ENCODE peak calls at places on chromosomes 13 and 19, in seven cellular contexts. One of them, this sample, is unnamed.

GRCh38 chr19:7500811-7501450 is 12.1 kb upstream of the PEX11G start:
- DNase-seq in H1: peak; percentile 60
- DNase-seq in IMR-90: peak; percentile 46
- DNase-seq in mesendoderm: peak; percentile 88
- DNase-seq in H9: peak; percentile 89
- DNase-seq in trophoblast cell: no peak
- DNase-seq in mesenchymal stem cell: peak; percentile 45
- DNase-seq in this sample: peak; percentile 75

GRCh38 chr13:86960876-86961275 is 710.3 kb upstream of the SLITRK5 start:
- DNase-seq in trophoblast cell: no peak
- DNase-seq in H9: no peak
- DNase-seq in mesendoderm: no peak
- DNase-seq in IMR-90: peak; percentile 33
- DNase-seq in mesenchymal stem cell: no peak
- DNase-seq in H1: no peak
- DNase-seq in this sample: no peak

GRCh38 chr13:72383646-72384045 is 343.8 kb downstream of the MZT1 start:
- DNase-seq in IMR-90: no peak
- DNase-seq in mesenchymal stem cell: peak; percentile 1
- DNase-seq in H9: no peak
- DNase-seq in mesendoderm: no peak
- DNase-seq in trophoblast cell: no peak
- DNase-seq in H1: no peak
- DNase-seq in this sample: no peak

GRCh38 chr19:38183227-38183914 is 40.7 kb downstream of the DPF1 start:
- DNase-seq in trophoblast cell: no peak
- DNase-seq in mesendoderm: peak; percentile 68
- DNase-seq in IMR-90: no peak
- DNase-seq in H9: peak; percentile 82
- DNase-seq in H1: peak; percentile 27
- DNase-seq in mesenchymal stem cell: peak; percentile 25
- DNase-seq in this sample: peak; percentile 60

GRCh38 chr13:109654341-109655205 is 131.8 kb downstream of the IRS2 start:
- DNase-seq in IMR-90: no peak
- DNase-seq in trophoblast cell: no peak
- DNase-seq in H9: no peak
- DNase-seq in H1: no peak
- DNase-seq in mesenchymal stem cell: peak; percentile 55
- DNase-seq in mesendoderm: no peak
- DNase-seq in this sample: no peak

GRCh38 chr13:112592647-112593046 is 4.7 kb upstream of the TUBGCP3 start:
- DNase-seq in mesendoderm: no peak
- DNase-seq in trophoblast cell: no peak
- DNase-seq in H1: no peak
- DNase-seq in mesenchymal stem cell: no peak
- DNase-seq in IMR-90: no peak
- DNase-seq in H9: no peak
- DNase-seq in this sample: no peak

GRCh38 chr19:54142166-54142780 is 4.7 kb downstream of the CNOT3 start:
- DNase-seq in mesendoderm: no peak
- DNase-seq in trophoblast cell: no peak
- DNase-seq in IMR-90: peak; percentile 46
- DNase-seq in H1: no peak
- DNase-seq in mesenchymal stem cell: no peak
- DNase-seq in H9: no peak
- DNase-seq in this sample: no peak

GRCh38 chr19:35126624-35126959 is 8.3 kb downstream of the LGI4 start:
- DNase-seq in trophoblast cell: no peak
- DNase-seq in mesendoderm: no peak
- DNase-seq in mesenchymal stem cell: no peak
- DNase-seq in H9: peak; percentile 51
- DNase-seq in IMR-90: no peak
- DNase-seq in H1: no peak
- DNase-seq in this sample: no peak

GRCh38 chr13:30138511-30138910 is 168.8 kb downstream of the KATNAL1 start:
- DNase-seq in H9: no peak
- DNase-seq in trophoblast cell: no peak
- DNase-seq in mesendoderm: peak; percentile 87
- DNase-seq in H1: no peak
- DNase-seq in IMR-90: no peak
- DNase-seq in mesenchymal stem cell: peak; percentile 20
- DNase-seq in this sample: no peak

GRCh38 chr19:3692141-3693029 is 7.9 kb downstream of the PIP5K1C start:
- DNase-seq in trophoblast cell: no peak
- DNase-seq in H1: no peak
- DNase-seq in IMR-90: no peak
- DNase-seq in mesenchymal stem cell: no peak
- DNase-seq in H9: no peak
- DNase-seq in mesendoderm: peak; percentile 44
- DNase-seq in this sample: no peak

GRCh38 chr13:30976041-30976440 is 43.6 kb downstream of the TEX26 start:
- DNase-seq in trophoblast cell: no peak
- DNase-seq in H1: no peak
- DNase-seq in H9: no peak
- DNase-seq in mesendoderm: no peak
- DNase-seq in IMR-90: no peak
- DNase-seq in mesenchymal stem cell: peak; percentile 52
- DNase-seq in this sample: no peak

GRCh38 chr19:29708553-29709439 is 6.3 kb downstream of the C19orf12 start:
- DNase-seq in IMR-90: no peak
- DNase-seq in H1: no peak
- DNase-seq in mesendoderm: no peak
- DNase-seq in trophoblast cell: no peak
- DNase-seq in mesenchymal stem cell: peak; percentile 8
- DNase-seq in H9: no peak
- DNase-seq in this sample: no peak

GRCh38 chr19:42985588-42985987 is 40.7 kb downstream of the PSG11 start:
- DNase-seq in trophoblast cell: no peak
- DNase-seq in H1: no peak
- DNase-seq in IMR-90: peak; percentile 21
- DNase-seq in mesenchymal stem cell: no peak
- DNase-seq in H9: no peak
- DNase-seq in mesendoderm: no peak
- DNase-seq in this sample: no peak

GRCh38 chr13:103833453-103833852 is 767.2 kb upstream of the SLC10A2 start:
- DNase-seq in IMR-90: no peak
- DNase-seq in H9: no peak
- DNase-seq in mesendoderm: no peak
- DNase-seq in H1: no peak
- DNase-seq in trophoblast cell: no peak
- DNase-seq in mesenchymal stem cell: no peak
- DNase-seq in this sample: no peak

GRCh38 chr13:94210826-94211225 is 268.7 kb downstream of the DCT start:
- DNase-seq in IMR-90: no peak
- DNase-seq in mesenchymal stem cell: no peak
- DNase-seq in H1: no peak
- DNase-seq in H9: no peak
- DNase-seq in mesendoderm: no peak
- DNase-seq in trophoblast cell: no peak
- DNase-seq in this sample: no peak

GRCh38 chr13:24279267-24279666 is 30.1 kb upstream of the C1QTNF9 start:
- DNase-seq in IMR-90: no peak
- DNase-seq in mesenchymal stem cell: no peak
- DNase-seq in H1: no peak
- DNase-seq in mesendoderm: no peak
- DNase-seq in H9: no peak
- DNase-seq in trophoblast cell: no peak
- DNase-seq in this sample: no peak

GRCh38 chr19:3061214-3062161 is 807 bp downstream of the TLE5 start:
- DNase-seq in H1: no peak
- DNase-seq in mesendoderm: no peak
- DNase-seq in IMR-90: peak; percentile 17
- DNase-seq in H9: no peak
- DNase-seq in trophoblast cell: no peak
- DNase-seq in mesenchymal stem cell: no peak
- DNase-seq in this sample: no peak

GRCh38 chr19:22606212-22606553 is 27.9 kb upstream of the ZNF492 start:
- DNase-seq in mesendoderm: no peak
- DNase-seq in mesenchymal stem cell: no peak
- DNase-seq in H9: no peak
- DNase-seq in trophoblast cell: no peak
- DNase-seq in IMR-90: no peak
- DNase-seq in H1: no peak
- DNase-seq in this sample: no peak

GRCh38 chr19:22607653-22608430 is 26.3 kb upstream of the ZNF492 start:
- DNase-seq in H1: no peak
- DNase-seq in IMR-90: no peak
- DNase-seq in H9: no peak
- DNase-seq in mesendoderm: no peak
- DNase-seq in mesenchymal stem cell: no peak
- DNase-seq in trophoblast cell: no peak
- DNase-seq in this sample: no peak

GRCh38 chr19:22605275-22606211 is 28.6 kb upstream of the ZNF492 start:
- DNase-seq in H1: no peak
- DNase-seq in mesenchymal stem cell: no peak
- DNase-seq in IMR-90: no peak
- DNase-seq in trophoblast cell: no peak
- DNase-seq in mesendoderm: no peak
- DNase-seq in H9: no peak
- DNase-seq in this sample: no peak

GRCh38 chr19:22608441-22608840 is 25.7 kb upstream of the ZNF492 start:
- DNase-seq in mesenchymal stem cell: no peak
- DNase-seq in IMR-90: no peak
- DNase-seq in H9: no peak
- DNase-seq in trophoblast cell: no peak
- DNase-seq in H1: no peak
- DNase-seq in mesendoderm: no peak
- DNase-seq in this sample: no peak

GRCh38 chr19:22606954-22607652 is 27.0 kb upstream of the ZNF492 start:
- DNase-seq in mesendoderm: no peak
- DNase-seq in mesenchymal stem cell: no peak
- DNase-seq in IMR-90: no peak
- DNase-seq in H1: no peak
- DNase-seq in trophoblast cell: no peak
- DNase-seq in H9: no peak
- DNase-seq in this sample: no peak
- H4K8ac ChIP-seq in mesendoderm: no peak overlapping the region
- H4K8ac ChIP-seq in mesenchymal stem cell: no peak overlapping the region
- H4K8ac ChIP-seq in IMR-90: no peak overlapping the region
- H4K8ac ChIP-seq in H1: no peak overlapping the region
- H4K8ac ChIP-seq in trophoblast cell: no peak overlapping the region
- H4K8ac ChIP-seq in H9: no peak overlapping the region
- H4K8ac ChIP-seq in this sample: no peak overlapping the region

DNA sequence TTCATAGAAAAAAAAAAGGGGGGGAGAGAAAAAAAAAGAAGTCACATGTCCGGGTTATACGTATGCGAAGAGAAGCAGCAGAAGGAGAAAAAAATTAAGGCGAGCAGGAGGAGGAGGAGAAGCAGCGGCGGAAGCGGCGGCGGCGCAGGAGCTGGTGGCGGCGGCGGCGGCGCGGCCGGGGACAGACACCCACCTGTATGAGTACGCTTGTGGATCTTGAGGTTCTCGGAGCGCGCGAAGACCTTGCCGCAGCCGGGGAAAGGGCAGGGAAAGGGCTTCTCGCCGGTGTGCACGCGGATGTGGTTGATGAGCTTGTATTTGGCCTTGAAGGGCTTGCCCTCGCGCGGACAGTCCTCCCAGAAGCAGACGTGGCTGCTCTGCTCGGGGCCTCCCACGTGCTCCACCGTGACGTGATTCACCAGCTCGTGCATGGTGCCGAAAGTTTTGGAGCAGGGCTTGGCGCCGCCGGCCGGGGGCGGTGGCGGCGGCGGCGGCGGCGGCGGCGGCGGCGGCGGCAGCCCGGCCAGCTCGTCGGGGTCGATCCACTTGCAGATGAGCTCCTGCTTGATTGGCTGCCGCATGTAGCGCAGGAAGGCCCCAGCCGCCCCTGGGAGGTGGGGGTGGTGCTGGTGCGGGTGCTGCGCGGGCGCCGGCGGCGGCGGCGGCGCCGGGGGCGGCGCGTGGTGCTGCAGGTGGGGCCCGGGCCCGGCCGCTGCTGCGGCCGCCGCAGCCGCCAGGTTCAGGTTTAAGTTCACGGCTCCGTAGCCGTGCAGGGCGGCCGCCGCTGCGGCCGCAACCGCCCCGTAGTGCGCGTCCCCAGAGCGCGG is 1.4 kb downstream of the ZIC5 start:
- DNase-seq in IMR-90: no peak
- DNase-seq in H9: peak; percentile 88
- DNase-seq in H1: no peak
- DNase-seq in trophoblast cell: no peak
- DNase-seq in mesendoderm: peak; percentile 92
- DNase-seq in mesenchymal stem cell: no peak
- DNase-seq in this sample: no peak
- H3K27ac ChIP-seq in IMR-90: no peak overlapping the region
- H3K27ac ChIP-seq in H9: no peak overlapping the region
- H3K27ac ChIP-seq in H1: peak overlapping the region; percentile 64
- H3K27ac ChIP-seq in trophoblast cell: no peak overlapping the region
- H3K27ac ChIP-seq in mesendoderm: peak overlapping the region; percentile 95
- H3K27ac ChIP-seq in mesenchymal stem cell: peak overlapping the region; percentile 82
- H3K27ac ChIP-seq in this sample: peak overlapping the region; percentile 82

DNA sequence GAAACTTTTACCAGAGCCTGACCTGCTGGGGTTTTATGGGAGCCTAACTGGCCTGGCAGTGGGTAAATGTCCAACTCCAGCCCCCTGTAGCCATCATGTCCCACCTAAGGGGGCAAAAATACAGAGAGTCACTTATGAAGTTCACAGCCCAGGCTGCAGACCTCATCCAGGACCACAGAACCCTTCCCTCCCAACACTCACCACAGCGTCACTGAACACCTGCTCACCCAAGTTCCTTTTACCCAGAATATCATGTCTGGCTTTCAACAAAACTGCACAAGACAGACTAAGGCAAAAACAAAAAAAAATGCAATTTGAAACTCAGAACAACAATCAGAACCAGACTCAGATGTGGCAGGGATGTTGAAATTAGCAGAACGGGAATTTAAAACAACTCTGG is 6.4 kb downstream of the CEACAM3 start:
- DNase-seq in trophoblast cell: no peak
- DNase-seq in mesenchymal stem cell: no peak
- DNase-seq in H1: no peak
- DNase-seq in mesendoderm: no peak
- DNase-seq in IMR-90: no peak
- DNase-seq in H9: no peak
- DNase-seq in this sample: no peak
- H3K79me1 ChIP-seq in trophoblast cell: no peaks in the 10 kb centered on the region
- H3K79me1 ChIP-seq in mesenchymal stem cell: no peaks in the 10 kb centered on the region
- H3K79me1 ChIP-seq in H1: no peaks in the 10 kb centered on the region
- H3K79me1 ChIP-seq in mesendoderm: no peaks in the 10 kb centered on the region
- H3K79me1 ChIP-seq in IMR-90: no peaks in the 10 kb centered on the region
- H3K79me1 ChIP-seq in H9: no peaks in the 10 kb centered on the region
- H3K79me1 ChIP-seq in this sample: no peaks in the 10 kb centered on the region

DNA sequence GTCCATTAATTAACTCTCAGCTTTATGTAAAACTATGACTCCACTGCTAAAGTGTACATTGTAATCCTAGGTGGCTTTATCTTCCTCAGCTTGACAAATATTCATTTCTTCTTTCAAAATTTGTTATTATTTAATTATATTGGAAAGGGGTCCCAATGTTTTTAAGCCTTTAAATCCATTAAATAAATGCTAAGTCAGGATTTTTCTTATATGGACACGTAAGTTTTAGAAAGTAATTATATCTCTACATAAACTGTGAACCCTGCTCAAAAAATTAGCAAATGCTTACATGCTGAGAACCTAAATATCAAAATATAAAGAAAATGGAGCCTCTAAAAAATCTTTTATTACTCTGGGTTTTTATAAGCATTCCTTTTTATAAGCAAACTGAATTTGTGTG is 78.2 kb upstream of the MIR17HG start:
- DNase-seq in H9: no peak
- DNase-seq in mesendoderm: no peak
- DNase-seq in mesenchymal stem cell: no peak
- DNase-seq in IMR-90: no peak
- DNase-seq in H1: no peak
- DNase-seq in trophoblast cell: no peak
- DNase-seq in this sample: no peak
- H4K8ac ChIP-seq in H9: no peak overlapping the region
- H4K8ac ChIP-seq in mesendoderm: no peak overlapping the region
- H4K8ac ChIP-seq in mesenchymal stem cell: no peak overlapping the region
- H4K8ac ChIP-seq in IMR-90: no peak overlapping the region
- H4K8ac ChIP-seq in H1: no peak overlapping the region
- H4K8ac ChIP-seq in trophoblast cell: no peak overlapping the region
- H4K8ac ChIP-seq in this sample: no peak overlapping the region